ENCODE peak calls at places on chromosomes 13 and 19, in six cellular contexts. Q is GM19239, O is hypothalamus, L is NCI-H1417, Z is IMR-90, T is cardiac muscle cell. X is an unnamed sample.

GRCh38 chr19:7870571-7871279 is 3.5 kb downstream of the PRR36 start:
- DNase-seq in Q (no peak), O (no peak), L (peak), Z (no peak), T (peak), X (peak)

GRCh38 chr19:49343127-49343526 is 7.9 kb downstream of the CD37 start:
- DNase-seq in Q (no peak), O (no peak), L (no peak), Z (no peak), T (no peak), X (no peak)

GRCh38 chr19:2081873-2082810 is 14.0 kb downstream of the MOB3A start:
- DNase-seq in Q (peak), O (no peak), L (no peak), Z (no peak), T (no peak), X (no peak)

GRCh38 chr13:33676700-33677048 is 141.3 kb upstream of the RFC3 start:
- DNase-seq in Q (no peak), O (no peak), L (peak), Z (peak), T (peak), X (peak)

GRCh38 chr19:45076029-45076850 is at the start of gene ZNF296:
- DNase-seq in Q (peak), O (no peak), L (peak), Z (no peak), T (peak), X (peak)

GRCh38 chr19:45820413-45821102 is 5.5 kb upstream of the RSPH6A start:
- DNase-seq in Q (no peak), O (no peak), L (no peak), Z (no peak), T (no peak), X (no peak)

GRCh38 chr19:44111910-44112463 is 1.2 kb upstream of the ZNF225 start:
- DNase-seq in Q (no peak), O (no peak), L (no peak), Z (peak), T (peak), X (peak)

GRCh38 chr19:56987184-56987583 is 132.6 kb upstream of the USP29 start:
- DNase-seq in Q (no peak), O (no peak), L (no peak), Z (no peak), T (no peak), X (no peak)

GRCh38 chr13:41457589-41458186 is 338 bp downstream of the RGCC start:
- DNase-seq in Q (no peak), O (no peak), L (no peak), Z (no peak), T (no peak), X (no peak)

GRCh38 chr19:57320180-57321084 is at the start of gene ZNF543:
- DNase-seq in Q (peak), O (peak), L (peak), Z (peak), T (peak), X (peak)

GRCh38 chr19:18591735-18592385 is 3.3 kb downstream of the REX1BD start:
- DNase-seq in Q (no peak), O (no peak), L (no peak), Z (no peak), T (no peak), X (no peak)

GRCh38 chr19:32498641-32499200 is 82.3 kb upstream of the PDCD5 start:
- DNase-seq in Q (no peak), O (no peak), L (no peak), Z (no peak), T (no peak), X (no peak)

GRCh38 chr13:95156208-95156607 is 145.0 kb downstream of the ABCC4 start:
- DNase-seq in Q (no peak), O (no peak), L (peak), Z (peak), T (peak), X (peak)

GRCh38 chr13:23758783-23759527 is 130.2 kb downstream of the MIPEP start:
- DNase-seq in Q (no peak), O (no peak), L (no peak), Z (no peak), T (peak), X (peak)

GRCh38 chr19:45947926-45948325 is 25.7 kb downstream of the NOVA2 start:
- DNase-seq in Q (no peak), O (no peak), L (no peak), Z (peak), T (no peak), X (peak)

GRCh38 chr19:51029718-51030117 is 3.3 kb upstream of the KLK11 start:
- DNase-seq in Q (no peak), O (no peak), L (no peak), Z (no peak), T (no peak), X (no peak)

GRCh38 chr19:1668339-1669123 is 16.1 kb upstream of the TCF3 start:
- DNase-seq in Q (peak), O (no peak), L (no peak), Z (no peak), T (peak), X (peak)

GRCh38 chr13:109812375-109812774 is 26.0 kb upstream of the IRS2 start:
- DNase-seq in Q (no peak), O (no peak), L (no peak), Z (no peak), T (no peak), X (no peak)

GRCh38 chr19:1796395-1797142 is 15.5 kb downstream of the ATP8B3 start:
- DNase-seq in Q (no peak), O (no peak), L (no peak), Z (no peak), T (no peak), X (no peak)

GRCh38 chr13:45511310-45512147 is 46.8 kb downstream of the COG3 start:
- DNase-seq in Q (peak), O (peak), L (peak), Z (peak), T (peak), X (peak)

GRCh38 chr19:13804830-13805683 is 9.8 kb downstream of the ZSWIM4 start:
- DNase-seq in Q (no peak), O (no peak), L (no peak), Z (no peak), T (no peak), X (no peak)

GRCh38 chr19:15787611-15788155 is at the start of gene OR10H5:
- DNase-seq in Q (no peak), O (no peak), L (no peak), Z (no peak), T (no peak), X (no peak)

GRCh38 chr19:57559008-57559403 is 657 bp downstream of the ZNF550 start:
- DNase-seq in Q (no peak), O (no peak), L (peak), Z (no peak), T (peak), X (peak)

GRCh38 chr13:28609936-28610335 is 49.0 kb upstream of the POMP start:
- DNase-seq in Q (no peak), O (no peak), L (no peak), Z (peak), T (peak), X (peak)

GRCh38 chr19:30360378-30361106 is 11.6 kb upstream of the ZNF536 start:
- DNase-seq in Q (no peak), O (peak), L (no peak), Z (no peak), T (no peak), X (no peak)

X was measured in fibroblast of the aortic adventitia.